ENCODE peak calls at places on chromosomes 13 and 19, in five cellular contexts. One of them, this sample, is unnamed.

GRCh38 chr19:46710687-46711086 is 6.2 kb downstream of the PRKD2 start:
- DNase-seq in endothelial cell of umbilical vein: no peak
- DNase-seq in A549: no peak
- DNase-seq in HCT116: no peak
- DNase-seq in H1: peak
- DNase-seq in this sample: peak

GRCh38 chr19:38152461-38153379 is 71.3 kb downstream of the DPF1 start:
- DNase-seq in endothelial cell of umbilical vein: no peak
- DNase-seq in A549: no peak
- DNase-seq in HCT116: no peak
- DNase-seq in H1: no peak
- DNase-seq in this sample: no peak

GRCh38 chr19:19033176-19033425 is 216 bp downstream of the SUGP2 start:
- DNase-seq in endothelial cell of umbilical vein: no peak
- DNase-seq in A549: no peak
- DNase-seq in HCT116: no peak
- DNase-seq in H1: no peak
- DNase-seq in this sample: no peak

GRCh38 chr19:46610851-46611770 is 10.0 kb downstream of the CALM3 start:
- DNase-seq in endothelial cell of umbilical vein: no peak
- DNase-seq in A549: no peak
- DNase-seq in HCT116: no peak
- DNase-seq in H1: no peak
- DNase-seq in this sample: peak

GRCh38 chr19:495047-495439 is 1.2 kb upstream of the MADCAM1 start:
- DNase-seq in endothelial cell of umbilical vein: no peak
- DNase-seq in A549: no peak
- DNase-seq in HCT116: no peak
- DNase-seq in H1: no peak
- DNase-seq in this sample: no peak

GRCh38 chr19:55472463-55472862 is 4.0 kb upstream of the ZNF628 start:
- DNase-seq in endothelial cell of umbilical vein: no peak
- DNase-seq in A549: peak
- DNase-seq in HCT116: peak
- DNase-seq in H1: no peak
- DNase-seq in this sample: no peak

GRCh38 chr19:48872884-48873475 is 759 bp downstream of the PPP1R15A start:
- DNase-seq in endothelial cell of umbilical vein: peak
- DNase-seq in A549: peak
- DNase-seq in HCT116: peak
- DNase-seq in H1: peak
- DNase-seq in this sample: peak

GRCh38 chr13:87777395-87777794 is 106.2 kb downstream of the SLITRK5 start:
- DNase-seq in endothelial cell of umbilical vein: no peak
- DNase-seq in A549: peak
- DNase-seq in HCT116: no peak
- DNase-seq in H1: no peak
- DNase-seq in this sample: no peak

GRCh38 chr19:55373993-55374757 is 2.5 kb upstream of the TMEM190 start:
- DNase-seq in endothelial cell of umbilical vein: no peak
- DNase-seq in A549: peak
- DNase-seq in HCT116: no peak
- DNase-seq in H1: no peak
- DNase-seq in this sample: no peak

GRCh38 chr13:48494874-48495273 is 38.0 kb downstream of the RCBTB2 start:
- DNase-seq in endothelial cell of umbilical vein: peak
- DNase-seq in A549: no peak
- DNase-seq in HCT116: no peak
- DNase-seq in H1: no peak
- DNase-seq in this sample: no peak

GRCh38 chr13:36282818-36283432 is 14.7 kb downstream of the CCDC169 start:
- DNase-seq in endothelial cell of umbilical vein: peak
- DNase-seq in A549: peak
- DNase-seq in HCT116: peak
- DNase-seq in H1: no peak
- DNase-seq in this sample: no peak

GRCh38 chr13:67574320-67575233 is 344.4 kb upstream of the PCDH9 start:
- DNase-seq in endothelial cell of umbilical vein: no peak
- DNase-seq in A549: no peak
- DNase-seq in HCT116: no peak
- DNase-seq in H1: no peak
- DNase-seq in this sample: no peak

GRCh38 chr13:19888799-19889198 is 25.4 kb upstream of the ZMYM5 start:
- DNase-seq in endothelial cell of umbilical vein: peak
- DNase-seq in A549: no peak
- DNase-seq in HCT116: no peak
- DNase-seq in H1: no peak
- DNase-seq in this sample: no peak

GRCh38 chr13:47545206-47545605 is 455.9 kb downstream of the SUCLA2 start:
- DNase-seq in endothelial cell of umbilical vein: no peak
- DNase-seq in A549: no peak
- DNase-seq in HCT116: no peak
- DNase-seq in H1: no peak
- DNase-seq in this sample: no peak

GRCh38 chr13:78784017-78784745 is 125.2 kb upstream of the OBI1 start:
- DNase-seq in endothelial cell of umbilical vein: no peak
- DNase-seq in A549: no peak
- DNase-seq in HCT116: no peak
- DNase-seq in H1: no peak
- DNase-seq in this sample: no peak

GRCh38 chr19:29139227-29139626 is 73.7 kb downstream of the UQCRFS1 start:
- DNase-seq in endothelial cell of umbilical vein: no peak
- DNase-seq in A549: no peak
- DNase-seq in HCT116: no peak
- DNase-seq in H1: no peak
- DNase-seq in this sample: no peak

DNA sequence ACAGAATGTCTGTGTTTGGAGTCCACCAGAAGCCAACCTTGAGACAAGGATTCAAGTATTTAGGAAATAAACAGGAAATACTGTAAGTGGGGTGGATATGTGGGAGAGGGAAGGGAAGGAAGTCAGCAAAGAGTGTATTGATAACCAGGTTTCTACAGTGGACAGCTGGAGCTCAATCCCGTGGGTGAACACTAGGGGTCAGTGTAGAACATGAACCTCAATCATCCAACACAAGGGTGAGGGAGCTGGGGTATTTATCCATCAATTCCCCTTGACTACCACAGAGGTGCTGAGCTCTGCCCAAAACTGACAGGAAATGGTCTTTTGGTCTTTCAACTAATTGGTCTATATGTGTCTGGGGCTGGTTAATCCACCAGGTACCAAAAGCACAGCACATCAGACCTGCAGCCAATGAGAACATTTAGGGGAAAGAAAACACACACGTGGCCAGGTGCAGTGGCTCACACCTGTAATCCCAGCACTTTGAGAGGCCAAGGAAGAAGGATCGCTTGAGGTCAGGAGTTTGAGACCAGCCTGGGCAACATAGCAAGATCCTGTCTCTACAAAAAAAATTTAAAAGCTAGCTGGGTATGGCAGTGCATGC is 5.6 kb upstream of the SYDE1 start:
- DNase-seq in endothelial cell of umbilical vein: peak
- DNase-seq in A549: peak
- DNase-seq in HCT116: peak
- DNase-seq in H1: peak
- DNase-seq in this sample: peak
- TF ChIP-seq MAX in endothelial cell of umbilical vein: no peak
- TF ChIP-seq MAX in A549: no peak
- TF ChIP-seq MAX in HCT116: no peak
- TF ChIP-seq MAX in H1: no peak
- TF ChIP-seq MAX in this sample: no peak

DNA sequence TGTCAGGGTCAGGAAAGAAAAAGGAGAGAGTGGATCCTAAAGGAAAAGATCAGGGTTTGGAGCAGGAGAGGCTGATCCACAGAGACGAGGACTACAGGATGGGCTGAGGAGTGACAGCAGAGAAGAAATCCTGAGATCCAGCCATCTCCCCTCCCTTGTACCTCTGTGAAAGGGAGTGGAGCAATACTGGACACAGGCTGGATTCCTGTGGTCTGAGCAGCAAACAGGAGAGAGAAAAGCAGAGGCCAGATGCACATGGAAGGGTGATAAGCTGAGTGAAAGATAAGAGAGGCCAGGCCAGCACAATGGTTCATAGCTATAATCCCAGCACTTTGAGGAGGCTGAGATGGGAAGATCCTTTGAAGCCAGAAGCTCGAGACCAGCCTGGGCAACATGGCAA is 472.1 kb upstream of the TSHZ3 start:
- DNase-seq in endothelial cell of umbilical vein: no peak
- DNase-seq in A549: no peak
- DNase-seq in HCT116: no peak
- DNase-seq in H1: no peak
- DNase-seq in this sample: no peak
- TF ChIP-seq MAX in endothelial cell of umbilical vein: no peak
- TF ChIP-seq MAX in A549: no peak
- TF ChIP-seq MAX in HCT116: no peak
- TF ChIP-seq MAX in H1: no peak
- TF ChIP-seq MAX in this sample: no peak

GRCh38 chr19:4354897-4355296 is 11.5 kb downstream of the MPND start:
- DNase-seq in endothelial cell of umbilical vein: no peak
- DNase-seq in A549: no peak
- DNase-seq in HCT116: no peak
- DNase-seq in H1: no peak
- DNase-seq in this sample: no peak

GRCh38 chr19:4354282-4354681 is 10.9 kb downstream of the MPND start:
- DNase-seq in endothelial cell of umbilical vein: no peak
- DNase-seq in A549: no peak
- DNase-seq in HCT116: no peak
- DNase-seq in H1: no peak
- DNase-seq in this sample: no peak

GRCh38 chr19:4350726-4351125 is 7.4 kb downstream of the MPND start:
- DNase-seq in endothelial cell of umbilical vein: no peak
- DNase-seq in A549: no peak
- DNase-seq in HCT116: no peak
- DNase-seq in H1: no peak
- DNase-seq in this sample: no peak

GRCh38 chr19:4350111-4350510 is 6.7 kb downstream of the MPND start:
- DNase-seq in endothelial cell of umbilical vein: no peak
- DNase-seq in A549: no peak
- DNase-seq in HCT116: no peak
- DNase-seq in H1: no peak
- DNase-seq in this sample: no peak

DNA sequence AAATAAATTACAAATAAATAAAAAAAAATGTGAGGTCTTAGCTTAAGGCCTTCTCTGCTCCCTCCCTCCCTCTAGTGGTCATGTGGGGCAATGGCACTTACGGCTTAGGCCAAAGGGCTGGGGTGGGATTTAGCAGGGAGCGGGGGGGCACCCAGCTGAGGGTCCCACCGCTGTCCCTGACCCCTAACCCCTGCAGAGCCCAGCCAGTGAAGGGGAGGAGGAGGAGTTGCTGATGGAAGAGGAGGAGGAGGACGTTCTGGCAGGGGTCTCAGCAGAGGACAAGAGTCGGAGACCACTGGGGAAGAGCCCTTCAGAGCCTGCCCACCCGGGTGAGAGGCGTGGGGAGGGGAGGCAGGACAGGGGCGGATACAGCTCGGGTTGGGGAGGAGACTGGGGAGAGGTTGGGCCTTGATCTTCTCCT is 9.3 kb downstream of the MPND start:
- DNase-seq in endothelial cell of umbilical vein: peak
- DNase-seq in A549: peak
- DNase-seq in HCT116: no peak
- DNase-seq in H1: peak
- DNase-seq in this sample: peak
- TF ChIP-seq MAX in endothelial cell of umbilical vein: no peak
- TF ChIP-seq MAX in A549: no peak
- TF ChIP-seq MAX in HCT116: no peak
- TF ChIP-seq MAX in H1: no peak
- TF ChIP-seq MAX in this sample: no peak

GRCh38 chr13:45626731-45627374 is 11.3 kb upstream of the ERICH6B start:
- DNase-seq in endothelial cell of umbilical vein: peak
- DNase-seq in A549: no peak
- DNase-seq in HCT116: no peak
- DNase-seq in H1: no peak
- DNase-seq in this sample: no peak
- TF ChIP-seq MAX in endothelial cell of umbilical vein: no peak
- TF ChIP-seq MAX in A549: no peak
- TF ChIP-seq MAX in HCT116: no peak
- TF ChIP-seq MAX in H1: no peak
- TF ChIP-seq MAX in this sample: no peak